ENCODE peak calls at places on chromosome 20, in four cellular contexts. One of them, this sample, is unnamed.

GRCh38 chr20:45012682-45013302 is 46.5 kb downstream of the STK4 start:
- DNase-seq in heart right ventricle: no peak
- DNase-seq in aorta: no peak
- DNase-seq in astrocyte: peak; percentile 57
- DNase-seq in this sample: no peak

GRCh38 chr20:54221996-54222890 is 14.4 kb downstream of the PFDN4 start:
- DNase-seq in heart right ventricle: no peak
- DNase-seq in aorta: no peak
- DNase-seq in astrocyte: no peak
- DNase-seq in this sample: no peak

GRCh38 chr20:25007491-25008305 is 15.1 kb upstream of the APMAP start:
- DNase-seq in heart right ventricle: no peak
- DNase-seq in aorta: peak; percentile 59
- DNase-seq in astrocyte: no peak
- DNase-seq in this sample: no peak

GRCh38 chr20:63846128-63846771 is 15.0 kb upstream of the ABHD16B start:
- DNase-seq in heart right ventricle: peak; percentile 89
- DNase-seq in aorta: peak; percentile 82
- DNase-seq in astrocyte: no peak
- DNase-seq in this sample: no peak

GRCh38 chr20:51661609-51662178 is 106.5 kb downstream of the ATP9A start:
- DNase-seq in heart right ventricle: no peak
- DNase-seq in aorta: no peak
- DNase-seq in astrocyte: peak; percentile 80
- DNase-seq in this sample: no peak

GRCh38 chr20:47574616-47575401 is 73.1 kb downstream of the NCOA3 start:
- DNase-seq in heart right ventricle: no peak
- DNase-seq in aorta: no peak
- DNase-seq in astrocyte: no peak
- DNase-seq in this sample: no peak

GRCh38 chr20:59416916-59417315 is 116.5 kb downstream of the EDN3 start:
- DNase-seq in heart right ventricle: no peak
- DNase-seq in aorta: no peak
- DNase-seq in astrocyte: no peak
- DNase-seq in this sample: no peak

GRCh38 chr20:7742479-7742878 is 197.8 kb downstream of the HAO1 start:
- DNase-seq in heart right ventricle: no peak
- DNase-seq in aorta: no peak
- DNase-seq in astrocyte: peak; percentile 83
- DNase-seq in this sample: no peak

GRCh38 chr20:62087227-62087626 is 21.5 kb upstream of the TAF4 start:
- DNase-seq in heart right ventricle: no peak
- DNase-seq in aorta: no peak
- DNase-seq in astrocyte: no peak
- DNase-seq in this sample: no peak

GRCh38 chr20:62238569-62239277 is 402 bp downstream of the OSBPL2 start:
- DNase-seq in heart right ventricle: no peak
- DNase-seq in aorta: no peak
- DNase-seq in astrocyte: no peak
- DNase-seq in this sample: peak; percentile 78

GRCh38 chr20:50508171-50508761 is 1.9 kb upstream of the PTPN1 start:
- DNase-seq in heart right ventricle: no peak
- DNase-seq in aorta: no peak
- DNase-seq in astrocyte: peak; percentile 61
- DNase-seq in this sample: no peak

GRCh38 chr20:61353261-61353995 is 101.4 kb downstream of the CDH4 start:
- DNase-seq in heart right ventricle: no peak
- DNase-seq in aorta: no peak
- DNase-seq in astrocyte: peak; percentile 65
- DNase-seq in this sample: no peak

GRCh38 chr20:37189617-37190016 is 10.3 kb upstream of the MROH8 start:
- DNase-seq in heart right ventricle: no peak
- DNase-seq in aorta: no peak
- DNase-seq in astrocyte: no peak
- DNase-seq in this sample: no peak
- H3K27ac ChIP-seq in heart right ventricle: no peak overlapping the region
- H3K27ac ChIP-seq in aorta: no peak overlapping the region
- H3K27ac ChIP-seq in astrocyte: no peak overlapping the region
- H3K27ac ChIP-seq in this sample: no peak overlapping the region

GRCh38 chr20:10558635-10559187 is 115.1 kb downstream of the JAG1 start:
- DNase-seq in heart right ventricle: no peak
- DNase-seq in aorta: no peak
- DNase-seq in astrocyte: peak; percentile 99
- DNase-seq in this sample: no peak
- H3K27ac ChIP-seq in heart right ventricle: no peak overlapping the region
- H3K27ac ChIP-seq in aorta: peak overlapping the region; percentile 82
- H3K27ac ChIP-seq in astrocyte: peak overlapping the region; percentile 87
- H3K27ac ChIP-seq in this sample: no peak overlapping the region

DNA sequence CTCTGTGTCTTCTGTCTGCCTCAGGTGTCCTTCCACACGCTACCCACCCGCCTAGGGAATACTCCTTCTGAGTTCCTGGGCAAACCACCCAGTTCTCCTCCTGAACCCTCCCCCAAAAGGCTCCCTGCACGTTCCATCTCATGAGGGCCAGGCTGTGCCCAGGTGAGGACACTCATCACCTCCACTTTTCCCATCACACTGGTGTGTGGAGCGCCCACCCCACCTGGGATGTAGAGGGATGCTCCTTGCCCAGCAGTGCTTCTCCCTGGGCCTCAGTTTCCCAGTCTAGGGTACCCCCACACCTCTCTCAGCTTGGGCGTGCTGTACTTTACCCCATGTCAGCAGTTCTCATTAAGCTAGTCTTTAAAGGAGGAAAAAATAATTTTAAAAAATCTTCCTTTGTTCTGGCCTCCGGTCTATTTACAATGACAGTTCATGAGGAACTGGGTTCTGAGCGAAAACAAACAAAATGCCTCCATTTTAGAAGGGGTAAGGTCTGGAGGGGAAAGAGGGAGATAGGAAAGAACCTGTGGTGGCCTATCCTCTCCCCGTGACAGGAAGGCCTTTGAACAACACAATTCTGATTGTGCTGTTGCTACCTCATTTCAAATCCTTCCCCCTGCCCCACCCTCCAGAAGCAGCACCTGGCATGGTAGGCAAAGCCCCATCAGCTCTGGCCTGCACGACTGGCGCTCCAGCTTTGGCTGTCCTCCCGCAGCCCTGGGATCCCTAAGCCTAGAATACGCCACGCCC is 1.7 kb upstream of the C20orf203 start:
- DNase-seq in heart right ventricle: no peak
- DNase-seq in aorta: no peak
- DNase-seq in astrocyte: no peak
- DNase-seq in this sample: no peak
- H3K27ac ChIP-seq in heart right ventricle: no peak overlapping the region
- H3K27ac ChIP-seq in aorta: no peak overlapping the region
- H3K27ac ChIP-seq in astrocyte: no peak overlapping the region
- H3K27ac ChIP-seq in this sample: no peak overlapping the region

DNA sequence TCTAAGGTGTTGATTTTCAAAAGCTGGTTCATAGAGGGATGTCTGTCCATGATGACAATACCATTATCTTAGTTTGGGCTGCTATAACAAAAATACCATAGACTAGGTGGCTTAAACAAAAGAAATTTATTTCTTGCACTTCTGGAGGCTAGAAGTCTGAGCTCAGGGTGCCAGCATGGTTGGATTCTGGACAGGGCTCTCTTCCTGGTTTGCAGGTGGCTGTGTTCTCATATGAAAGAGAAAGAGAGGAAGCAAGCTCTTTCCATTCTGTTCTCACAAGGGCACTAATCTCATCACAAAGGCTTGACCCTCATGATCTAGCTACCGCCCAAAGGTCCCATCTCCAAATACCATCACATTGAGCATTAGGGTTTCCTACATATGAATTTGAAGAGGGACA is 144.5 kb upstream of the SLC24A3 start:
- DNase-seq in heart right ventricle: no peak
- DNase-seq in aorta: no peak
- DNase-seq in astrocyte: no peak
- DNase-seq in this sample: no peak
- H3K27ac ChIP-seq in heart right ventricle: no peak overlapping the region
- H3K27ac ChIP-seq in aorta: no peak overlapping the region
- H3K27ac ChIP-seq in astrocyte: no peak overlapping the region
- H3K27ac ChIP-seq in this sample: no peak overlapping the region

GRCh38 chr20:37596890-37597539 is 69.3 kb upstream of the BLCAP start:
- DNase-seq in heart right ventricle: no peak
- DNase-seq in aorta: peak; percentile 48
- DNase-seq in astrocyte: no peak
- DNase-seq in this sample: no peak
- H3K27ac ChIP-seq in heart right ventricle: no peak overlapping the region
- H3K27ac ChIP-seq in aorta: no peak overlapping the region
- H3K27ac ChIP-seq in astrocyte: no peak overlapping the region
- H3K27ac ChIP-seq in this sample: no peak overlapping the region

GRCh38 chr20:46028110-46028509 is 905 bp upstream of the SLC12A5 start:
- DNase-seq in heart right ventricle: no peak
- DNase-seq in aorta: no peak
- DNase-seq in astrocyte: no peak
- DNase-seq in this sample: no peak

GRCh38 chr20:46031014-46031569 is 2.1 kb downstream of the SLC12A5 start:
- DNase-seq in heart right ventricle: no peak
- DNase-seq in aorta: no peak
- DNase-seq in astrocyte: no peak
- DNase-seq in this sample: no peak

GRCh38 chr20:46030290-46031013 is 1.4 kb downstream of the SLC12A5 start:
- DNase-seq in heart right ventricle: no peak
- DNase-seq in aorta: no peak
- DNase-seq in astrocyte: no peak
- DNase-seq in this sample: no peak

GRCh38 chr20:46027245-46027853 is 1.7 kb upstream of the SLC12A5 start:
- DNase-seq in heart right ventricle: no peak
- DNase-seq in aorta: no peak
- DNase-seq in astrocyte: peak; percentile 36
- DNase-seq in this sample: no peak

GRCh38 chr20:46028772-46029371 is at the start of gene SLC12A5:
- DNase-seq in heart right ventricle: no peak
- DNase-seq in aorta: no peak
- DNase-seq in astrocyte: no peak
- DNase-seq in this sample: no peak
- H3K27ac ChIP-seq in heart right ventricle: no peak within 1 kb of the TSS
- H3K27ac ChIP-seq in aorta: no peak within 1 kb of the TSS
- H3K27ac ChIP-seq in astrocyte: no peak within 1 kb of the TSS
- H3K27ac ChIP-seq in this sample: no peak within 1 kb of the TSS